ENCODE peak calls at places on chromosomes 12 and 14, in five cellular contexts. V is SK-N-SH, D is MM.1S, A is HCT116, O is astrocyte. Z is an unnamed sample.

GRCh38 chr12:124663206-124663605 is 95.8 kb upstream of the NCOR2 start:
- DNase-seq in D (no peak), A (no peak), V (no peak), O (no peak), Z (no peak)

GRCh38 chr12:119178544-119179334 is at the start of gene HSPB8:
- DNase-seq in O (peak), V (peak), D (no peak), A (peak), Z (peak)

GRCh38 chr12:51368640-51369517 is 22.3 kb downstream of the GALNT6 start:
- DNase-seq in D (peak), O (peak), A (no peak), V (no peak), Z (peak)

GRCh38 chr14:25122188-25122587 is 72.2 kb upstream of the STXBP6 start:
- DNase-seq in D (no peak), O (no peak), A (no peak), V (no peak), Z (no peak)

GRCh38 chr14:30234966-30235365 is 307.3 kb upstream of the PRKD1 start:
- DNase-seq in V (no peak), A (no peak), D (no peak), O (peak), Z (no peak)

GRCh38 chr14:24085215-24085614 is 8.9 kb upstream of the PCK2 start:
- DNase-seq in A (no peak), O (no peak), V (no peak), D (no peak), Z (no peak)

GRCh38 chr12:62783881-62784280 is 151.1 kb downstream of the PPM1H start:
- DNase-seq in O (peak), A (no peak), D (no peak), V (no peak), Z (no peak)

GRCh38 chr14:59755388-59755787 is 115.2 kb downstream of the RTN1 start:
- DNase-seq in D (no peak), O (no peak), V (no peak), A (no peak), Z (no peak)

GRCh38 chr12:32533971-32534590 is 134.7 kb downstream of the FGD4 start:
- DNase-seq in O (peak), D (peak), A (peak), V (peak), Z (no peak)

GRCh38 chr14:99884834-99885648 is 91.8 kb downstream of the EML1 start:
- DNase-seq in O (peak), V (peak), D (peak), A (peak), Z (peak)

GRCh38 chr12:118307069-118307954 is 65.4 kb downstream of the TAOK3 start:
- DNase-seq in V (no peak), D (no peak), A (no peak), O (peak), Z (no peak)

GRCh38 chr12:53065975-53066593 is 13.1 kb downstream of the SPRYD3 start:
- DNase-seq in D (peak), A (peak), O (peak), V (peak), Z (peak)

GRCh38 chr14:65156568-65157366 is 54.5 kb upstream of the MAX start:
- DNase-seq in V (no peak), O (peak), D (peak), A (no peak), Z (no peak)

GRCh38 chr12:105396983-105397382 is 66.5 kb downstream of the C12orf75 start:
- DNase-seq in A (no peak), D (no peak), O (no peak), V (no peak), Z (no peak)

GRCh38 chr12:43964966-43965365 is 129.1 kb downstream of the TMEM117 start:
- DNase-seq in A (no peak), V (no peak), D (no peak), O (peak), Z (no peak)

GRCh38 chr14:67746927-67747326 is 45.2 kb downstream of the RDH12 start:
- DNase-seq in A (no peak), D (no peak), V (no peak), O (no peak), Z (no peak)

GRCh38 chr14:53701108-53701875 is 255.3 kb downstream of the BMP4 start:
- DNase-seq in O (no peak), A (no peak), V (no peak), D (no peak), Z (no peak)

GRCh38 chr14:95265106-95266094 is 54.3 kb downstream of the CLMN start:
- DNase-seq in D (peak), O (peak), V (no peak), A (peak), Z (no peak)

GRCh38 chr14:98227000-98227726 is 1044.8 kb downstream of the BCL11B start:
- DNase-seq in V (no peak), A (no peak), O (no peak), D (peak), Z (no peak)

GRCh38 chr14:70057519-70058136 is 131.1 kb downstream of the SLC8A3 start:
- DNase-seq in A (no peak), O (no peak), D (no peak), V (no peak), Z (no peak)

GRCh38 chr12:132167610-132168310 is 23.5 kb downstream of the NOC4L start:
- DNase-seq in D (peak), A (no peak), O (no peak), V (no peak), Z (no peak)

GRCh38 chr14:23406244-23406643 is 1.8 kb downstream of the MYH6 start:
- DNase-seq in V (no peak), O (no peak), D (no peak), A (no peak), Z (no peak)

GRCh38 chr12:92927436-92928116 is 1.5 kb downstream of the EEA1 start:
- DNase-seq in O (peak), D (peak), A (no peak), V (no peak), Z (peak)

GRCh38 chr12:117098361-117099217 is 627 bp downstream of the TESC start:
- DNase-seq in D (no peak), A (no peak), O (no peak), V (peak), Z (peak)
- H2AFZ ChIP-seq in D (peak), A (no peak), O (peak), V (peak), Z (peak)

DNA sequence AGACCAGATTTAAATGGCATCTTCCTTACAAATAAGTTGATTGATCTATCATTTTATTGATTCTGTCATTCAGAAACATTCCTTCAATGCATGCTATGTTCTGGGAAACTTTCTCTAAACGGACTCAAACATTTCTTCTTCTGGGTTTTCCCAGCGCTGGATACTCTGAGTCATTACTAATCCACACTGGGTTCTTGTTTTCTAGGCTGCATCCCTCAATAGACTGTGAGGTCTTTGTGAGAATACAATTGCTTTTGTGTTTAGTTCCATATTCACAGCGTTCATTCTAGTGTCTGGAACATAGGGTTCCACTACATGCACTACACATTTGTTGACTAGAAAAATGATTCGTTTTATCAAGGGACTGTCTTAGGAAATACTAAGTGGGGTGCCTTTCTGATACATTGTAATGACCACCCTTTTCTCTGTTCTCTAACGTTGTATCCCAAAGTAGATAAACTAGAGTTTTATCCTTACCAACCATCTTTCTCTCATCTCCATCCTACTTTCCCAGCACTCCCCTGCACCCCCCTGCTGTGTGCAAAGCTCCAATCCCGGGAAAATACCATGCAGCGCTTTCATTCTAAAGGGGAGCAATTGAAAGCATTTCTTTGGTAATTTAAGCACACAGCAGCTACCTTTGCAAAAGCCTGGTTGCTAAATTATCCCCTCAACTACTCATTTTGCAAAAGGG is 878.7 kb downstream of the DIO2 start:
- DNase-seq in O (peak), A (no peak), D (no peak), V (no peak), Z (no peak)
- H3K4me2 ChIP-seq in O (peak), A (no peak), D (no peak), V (peak), Z (no peak)

GRCh38 chr12:29070309-29070708 is 78.8 kb upstream of the FAR2 start:
- DNase-seq in V (no peak), A (no peak), D (no peak), O (no peak), Z (no peak)
- H2AFZ ChIP-seq in V (no peak), A (no peak), D (no peak), O (no peak), Z (no peak)

GRCh38 chr12:18139989-18140596 is 50.1 kb upstream of the RERGL start:
- DNase-seq in V (no peak), O (no peak), A (no peak), D (peak), Z (no peak)

GRCh38 chr12:18140969-18141368 is 51.0 kb upstream of the RERGL start:
- DNase-seq in O (no peak), V (no peak), A (no peak), D (no peak), Z (no peak)

GRCh38 chr12:18139254-18139653 is 49.3 kb upstream of the RERGL start:
- DNase-seq in D (no peak), O (no peak), A (no peak), V (no peak), Z (no peak)

GRCh38 chr12:18145924-18146323 is 55.9 kb upstream of the RERGL start:
- DNase-seq in V (no peak), A (no peak), D (no peak), O (no peak), Z (no peak)

DNA sequence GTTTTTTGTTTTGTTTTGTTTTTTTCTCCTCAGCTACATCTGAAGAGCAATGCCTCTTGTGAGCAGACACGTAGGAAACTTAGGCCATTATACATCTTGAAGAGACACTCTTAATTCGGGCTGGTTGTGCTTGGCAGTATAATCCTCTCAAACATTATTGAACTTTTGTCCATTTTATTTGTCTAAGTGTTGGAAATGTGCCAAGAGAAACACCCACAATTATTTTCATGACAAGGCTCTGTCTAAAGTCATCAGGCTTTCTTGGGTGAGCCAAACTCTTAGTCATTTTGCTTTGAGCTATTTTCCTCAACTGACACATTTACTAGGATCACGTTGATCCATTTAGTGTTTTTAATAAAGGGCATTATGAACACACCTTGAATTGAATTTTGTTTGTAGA is 51.6 kb upstream of the RERGL start:
- DNase-seq in A (no peak), O (peak), D (no peak), V (no peak), Z (no peak)
- H3K4me2 ChIP-seq in A (peak), O (peak), D (no peak), V (no peak), Z (no peak)

DNA sequence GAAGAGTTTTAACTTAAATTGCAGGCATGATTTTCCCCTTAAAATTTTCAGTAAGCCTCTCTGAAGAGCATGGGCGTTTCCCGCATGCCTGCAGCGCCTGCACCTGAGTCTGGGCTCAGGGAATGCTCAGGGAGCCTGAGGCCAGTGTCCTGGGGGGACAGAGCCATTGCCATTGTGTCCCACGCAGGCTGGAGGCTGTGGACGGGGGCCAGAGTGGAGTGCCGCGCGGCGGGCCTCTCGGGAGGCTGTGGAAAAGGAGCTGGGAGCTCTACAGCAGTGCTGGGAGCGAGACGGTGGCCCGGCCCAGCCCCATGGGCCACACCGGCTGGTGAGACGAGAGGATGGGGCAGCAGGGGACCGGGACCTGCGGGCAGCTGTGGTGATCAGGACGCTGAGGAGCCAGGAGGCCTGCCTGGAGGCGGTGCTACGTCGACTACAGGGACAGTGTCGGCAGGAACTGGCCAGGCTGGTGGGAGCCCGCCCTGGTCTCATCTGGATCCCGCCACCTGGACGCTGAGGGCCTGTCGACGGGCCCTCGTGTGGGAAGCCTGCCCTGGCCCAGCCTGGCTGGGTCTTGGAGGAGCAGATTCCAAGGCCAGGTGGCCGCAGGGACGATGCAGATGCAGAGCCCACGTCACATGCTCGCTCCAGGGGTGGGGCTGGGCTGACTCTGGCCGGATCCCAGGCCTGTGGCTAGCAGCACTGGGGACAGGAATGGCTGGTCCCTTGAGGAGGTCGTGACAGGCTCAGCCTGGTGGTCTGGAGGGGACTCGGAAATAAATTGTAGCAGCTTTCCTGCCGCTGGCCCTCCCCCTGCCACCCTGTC is 7.6 kb downstream of the TEDC1 start:
- DNase-seq in A (no peak), O (no peak), D (no peak), V (no peak), Z (no peak)
- H2AFZ ChIP-seq in A (no peak), O (no peak), D (no peak), V (no peak), Z (no peak)

GRCh38 chr12:91687052-91688017 is 458.3 kb downstream of the BTG1 start:
- DNase-seq in D (no peak), O (peak), V (no peak), A (peak), Z (no peak)
- H3K4me2 ChIP-seq in D (no peak), O (peak), V (no peak), A (peak), Z (no peak)

Z was measured in K562.